ENCODE peak calls at places on chromosomes 2 and 18, in nine cellular contexts. E is endodermal cell, Z is DND-41, M is Panc1, G is tibial nerve, U is pancreas, Y is heart right ventricle, H is GM12878, D is upper lobe of right lung. T is an unnamed sample. For H3K4me1, the result is how much of the 10 kb centered on the place peaks cover.

GRCh38 chr2:181300600-181301291 is 156.4 kb upstream of the ITGA4 start:
- DNase-seq in E (no peak), Z (peak), M (no peak), G (no peak), U (no peak), Y (no peak), H (no peak), D (no peak), T (no peak)

GRCh38 chr2:152134488-152135280 is 35.8 kb upstream of the CACNB4 start:
- DNase-seq in E (no peak), Z (no peak), M (no peak), G (no peak), U (no peak), Y (no peak), H (peak), D (no peak), T (no peak)

GRCh38 chr2:54862742-54863141 is 139.3 kb downstream of the EML6 start:
- DNase-seq in E (no peak), Z (no peak), M (no peak), G (no peak), U (no peak), Y (no peak), H (no peak), D (no peak), T (no peak)

GRCh38 chr2:235533616-235534385 is 40.0 kb downstream of the AGAP1 start:
- DNase-seq in E (no peak), Z (no peak), M (no peak), G (no peak), U (no peak), Y (no peak), H (no peak), D (peak), T (no peak)

GRCh38 chr18:62325806-62326645 is 916 bp downstream of the TNFRSF11A start:
- DNase-seq in E (peak), Z (no peak), M (no peak), G (no peak), U (peak), Y (no peak), H (no peak), D (no peak), T (no peak)

GRCh38 chr2:130819226-130819914 is 17.3 kb upstream of the ARHGEF4 start:
- DNase-seq in E (no peak), Z (no peak), M (no peak), G (no peak), U (no peak), Y (no peak), H (no peak), D (peak), T (no peak)

GRCh38 chr2:9618410-9618809 is 12.4 kb downstream of the YWHAQ start:
- DNase-seq in E (no peak), Z (peak), M (no peak), G (no peak), U (no peak), Y (no peak), H (no peak), D (no peak), T (no peak)

GRCh38 chr2:74831693-74832530 is 2.0 kb upstream of the HK2 start:
- DNase-seq in E (no peak), Z (no peak), M (no peak), G (no peak), U (no peak), Y (no peak), H (no peak), D (no peak), T (no peak)

GRCh38 chr18:5468394-5468793 is 75.4 kb downstream of the EPB41L3 start:
- DNase-seq in E (no peak), Z (no peak), M (no peak), G (no peak), U (no peak), Y (no peak), H (no peak), D (no peak), T (no peak)

GRCh38 chr2:134155134-134155533 is 98.7 kb upstream of the MGAT5 start:
- DNase-seq in E (no peak), Z (no peak), M (no peak), G (no peak), U (no peak), Y (no peak), H (peak), D (no peak), T (no peak)

GRCh38 chr2:82307510-82307909 is 2003.0 kb upstream of the LRRTM1 start:
- DNase-seq in E (no peak), Z (no peak), M (no peak), G (no peak), U (no peak), Y (no peak), H (no peak), D (no peak), T (no peak)

GRCh38 chr18:47985837-47986236 is 55.4 kb upstream of the SMAD2 start:
- DNase-seq in E (no peak), Z (no peak), M (no peak), G (no peak), U (no peak), Y (no peak), H (no peak), D (no peak), T (no peak)

GRCh38 chr18:47983946-47984345 is 53.5 kb upstream of the SMAD2 start:
- DNase-seq in E (no peak), Z (no peak), M (no peak), G (no peak), U (no peak), Y (no peak), H (no peak), D (no peak), T (no peak)

GRCh38 chr18:47986724-47987455 is 56.4 kb upstream of the SMAD2 start:
- DNase-seq in E (no peak), Z (no peak), M (no peak), G (no peak), U (no peak), Y (no peak), H (no peak), D (no peak), T (no peak)

GRCh38 chr18:47983055-47983454 is 52.6 kb upstream of the SMAD2 start:
- DNase-seq in E (no peak), Z (no peak), M (no peak), G (no peak), U (no peak), Y (no peak), H (no peak), D (no peak), T (no peak)

GRCh38 chr18:47984991-47985390 is 54.5 kb upstream of the SMAD2 start:
- DNase-seq in E (no peak), Z (no peak), M (no peak), G (no peak), U (no peak), Y (no peak), H (no peak), D (no peak), T (no peak)
- H3K4me1 ChIP-seq in E (under half), Z (under half), M (under half), G (under half), U (under half), Y (under half), H (under half), D (under half), T (under half)

GRCh38 chr2:219247678-219248642 is 2.7 kb downstream of the STK16 start:
- DNase-seq in E (peak), Z (peak), M (no peak), G (no peak), U (no peak), Y (no peak), H (no peak), D (no peak), T (no peak)
- H3K4me1 ChIP-seq in E (under half), Z (half or more), M (under half), G (half or more), U (under half), Y (half or more), H (half or more), D (half or more), T (under half)

DNA sequence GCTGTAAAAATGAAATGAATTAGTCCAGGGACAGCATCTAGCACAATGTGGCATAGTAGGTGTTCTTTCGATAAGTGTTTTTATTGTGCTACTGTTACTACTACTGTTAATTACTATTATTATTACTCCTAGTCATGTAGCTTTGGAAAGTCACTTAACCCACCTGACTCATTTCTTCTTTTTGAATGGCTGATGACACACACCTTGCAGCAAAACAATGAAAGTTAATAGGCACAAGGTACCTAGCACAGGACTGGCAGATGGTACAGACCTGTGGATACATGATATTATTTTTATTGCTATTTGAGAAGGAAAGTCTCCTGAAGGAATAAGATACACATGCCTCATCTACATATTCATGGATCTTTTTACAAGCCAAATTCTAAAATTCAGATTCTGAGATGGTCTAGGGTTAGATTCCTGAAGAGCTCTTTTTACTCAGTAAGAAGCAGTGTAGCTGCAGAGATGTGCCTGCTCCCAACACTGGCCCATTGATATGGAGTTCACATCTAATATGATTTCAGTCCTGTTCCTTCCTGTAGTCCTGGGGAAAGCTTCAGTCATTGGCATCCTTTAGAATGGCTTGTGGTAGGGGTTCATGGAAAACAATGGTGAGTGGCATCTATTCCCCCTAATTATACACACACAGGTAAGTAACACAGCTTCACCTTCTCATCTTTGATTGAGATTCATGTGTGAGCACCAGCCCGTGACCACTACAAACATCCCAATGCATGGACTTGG is 7.9 kb upstream of the ERMN start:
- DNase-seq in E (no peak), Z (no peak), M (no peak), G (no peak), U (no peak), Y (no peak), H (no peak), D (no peak), T (no peak)
- H3K4me1 ChIP-seq in E (under half), Z (under half), M (under half), G (under half), U (under half), Y (under half), H (under half), D (under half), T (under half)

GRCh38 chr18:64991102-64991501 is 759.7 kb upstream of the CDH7 start:
- DNase-seq in E (no peak), Z (no peak), M (no peak), G (no peak), U (no peak), Y (no peak), H (no peak), D (no peak), T (no peak)

GRCh38 chr18:64992654-64993053 is 758.2 kb upstream of the CDH7 start:
- DNase-seq in E (no peak), Z (no peak), M (no peak), G (no peak), U (no peak), Y (no peak), H (no peak), D (no peak), T (no peak)

GRCh38 chr18:64993695-64994094 is 757.1 kb upstream of the CDH7 start:
- DNase-seq in E (no peak), Z (no peak), M (no peak), G (no peak), U (no peak), Y (no peak), H (no peak), D (no peak), T (no peak)

DNA sequence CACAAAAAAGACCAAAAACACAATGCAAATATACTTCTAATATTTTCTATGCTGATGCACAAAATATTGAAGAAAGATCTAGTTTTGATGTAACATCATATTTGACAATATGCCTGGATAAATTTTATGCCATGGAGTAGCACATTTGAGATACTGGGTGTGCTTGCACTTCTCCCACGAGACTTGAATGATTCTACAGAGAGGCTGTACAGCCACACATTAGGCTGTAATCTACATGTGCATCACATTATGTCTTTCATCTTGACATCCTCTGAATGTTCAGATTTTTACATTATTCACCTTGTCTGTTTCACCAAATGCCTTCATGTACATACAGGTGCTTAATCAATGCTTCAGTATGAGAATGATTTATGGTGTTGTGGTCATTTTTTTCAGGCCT is 756.4 kb upstream of the CDH7 start:
- DNase-seq in E (no peak), Z (no peak), M (no peak), G (no peak), U (no peak), Y (no peak), H (no peak), D (no peak), T (no peak)
- H3K4me1 ChIP-seq in E (under half), Z (under half), M (under half), G (under half), U (under half), Y (under half), H (under half), D (under half), T (under half)